ENCODE peak calls at places on chromosomes 3 and 15, in seven cellular contexts. P is uterus, Z is IMR-90, K is tibial nerve, R is upper lobe of left lung, I is body of pancreas, Q is spleen. W is an unnamed sample.

GRCh38 chr3:127035672-127036071 is 52.8 kb downstream of the PLXNA1 start:
- DNase-seq in P (peak), Z (peak), K (peak), R (peak), I (peak), Q (peak), W (peak)

GRCh38 chr3:170709046-170709445 is 123.2 kb upstream of the SLC7A14 start:
- DNase-seq in P (no peak), Z (peak), K (no peak), R (no peak), I (no peak), Q (no peak), W (peak)

GRCh38 chr3:129313415-129313982 is 34.8 kb downstream of the HMCES start:
- DNase-seq in P (no peak), Z (peak), K (no peak), R (no peak), I (peak), Q (no peak), W (no peak)

GRCh38 chr3:43618142-43618541 is 3.7 kb downstream of the ANO10 start:
- DNase-seq in P (no peak), Z (no peak), K (no peak), R (no peak), I (no peak), Q (no peak), W (no peak)

GRCh38 chr3:124486324-124486723 is 243.9 kb upstream of the UMPS start:
- DNase-seq in P (no peak), Z (no peak), K (no peak), R (no peak), I (no peak), Q (no peak), W (no peak)

GRCh38 chr15:86919581-86919980 is 839.9 kb downstream of the AGBL1 start:
- DNase-seq in P (no peak), Z (no peak), K (no peak), R (no peak), I (no peak), Q (no peak), W (no peak)

GRCh38 chr15:39172380-39173281 is 408.2 kb upstream of the THBS1 start:
- DNase-seq in P (peak), Z (peak), K (no peak), R (peak), I (peak), Q (no peak), W (no peak)

GRCh38 chr15:67149068-67149841 is 83.9 kb downstream of the SMAD3 start:
- DNase-seq in P (no peak), Z (no peak), K (no peak), R (no peak), I (no peak), Q (no peak), W (no peak)

GRCh38 chr15:67080900-67081431 is 15.6 kb downstream of the SMAD3 start:
- DNase-seq in P (peak), Z (peak), K (peak), R (peak), I (no peak), Q (peak), W (no peak)

GRCh38 chr15:65318870-65319356 is 14.4 kb downstream of the RNU5B-1 start:
- DNase-seq in P (peak), Z (peak), K (peak), R (peak), I (peak), Q (peak), W (peak)

GRCh38 chr3:155431856-155432570 is 138.5 kb upstream of the STRIT1 start:
- DNase-seq in P (no peak), Z (no peak), K (no peak), R (no peak), I (no peak), Q (no peak), W (no peak)

GRCh38 chr3:160473233-160473632 is 23.6 kb upstream of the TRIM59 start:
- DNase-seq in P (no peak), Z (peak), K (no peak), R (no peak), I (no peak), Q (no peak), W (no peak)

DNA sequence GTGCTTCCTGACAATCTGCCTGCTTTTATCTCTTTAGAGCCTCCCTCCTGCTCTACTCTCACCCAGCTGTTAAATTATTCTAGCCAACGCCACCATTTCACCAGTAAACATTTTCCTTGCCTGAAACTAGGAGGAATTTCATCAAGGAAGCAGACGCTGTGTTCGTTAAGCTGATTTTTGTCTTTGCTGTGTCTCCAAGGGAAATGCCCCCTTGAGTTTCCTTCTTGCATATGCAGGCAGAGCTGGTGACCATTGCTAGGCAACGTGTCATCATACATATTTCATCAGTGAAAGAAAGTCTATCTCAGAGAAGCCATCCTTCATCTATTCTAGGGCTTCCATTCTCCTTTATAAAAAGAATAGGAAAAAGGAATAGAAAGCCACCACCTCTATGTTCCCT is 87.0 kb upstream of the ST8SIA2 start:
- DNase-seq in P (no peak), Z (no peak), K (no peak), R (no peak), I (no peak), Q (no peak), W (no peak)
- TF ChIP-seq CTCF in P (no peak), Z (no peak), K (no peak), R (no peak), I (no peak), Q (no peak), W (no peak)

DNA sequence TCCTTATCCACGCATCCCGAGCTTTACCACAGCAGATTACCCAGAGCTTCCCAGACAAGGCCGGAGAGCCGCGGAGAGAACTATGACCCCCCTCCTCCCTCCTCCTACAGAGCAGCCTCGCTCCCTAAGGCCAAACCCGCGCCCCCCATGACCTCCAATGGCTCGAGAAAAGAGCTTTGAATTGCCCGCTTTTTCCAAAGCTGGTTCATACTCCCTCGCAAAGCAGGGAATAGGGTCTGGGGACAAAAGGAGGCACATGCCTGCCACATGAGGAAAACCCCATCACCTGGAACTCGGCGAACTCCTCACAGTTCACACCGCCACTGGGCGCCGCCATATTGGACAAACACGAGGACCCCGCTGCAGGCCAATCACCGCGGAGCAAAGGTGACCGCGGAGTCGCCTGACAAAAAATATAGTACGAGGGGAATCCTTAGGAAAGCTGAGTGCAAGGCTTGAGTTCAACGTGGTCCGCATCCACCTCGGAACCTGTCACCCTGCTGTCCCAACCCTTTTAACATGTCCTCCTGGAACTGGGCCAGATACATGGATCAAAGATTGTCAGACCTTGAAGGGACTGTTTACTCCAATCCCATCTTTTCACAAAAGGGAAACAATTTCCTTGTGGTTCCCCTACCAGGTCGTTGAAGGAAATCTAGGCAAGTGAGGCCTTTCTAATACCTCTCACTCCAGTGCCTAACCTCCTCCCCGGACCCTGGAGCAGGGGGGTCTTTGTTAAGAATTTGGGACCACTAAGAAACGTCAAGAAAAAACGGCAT is at the start of gene MIX23:
- DNase-seq in P (peak), Z (peak), K (peak), R (peak), I (peak), Q (peak), W (peak)
- TF ChIP-seq POLR2A in P (peak), Z (peak), K (no peak), R (peak), I (peak), Q (no peak), W (no peak)

GRCh38 chr3:52891164-52891563 is 6.2 kb downstream of the STIMATE start:
- DNase-seq in P (no peak), Z (no peak), K (no peak), R (peak), I (peak), Q (no peak), W (no peak)

GRCh38 chr3:52893723-52894122 is 3.6 kb downstream of the STIMATE start:
- DNase-seq in P (no peak), Z (no peak), K (no peak), R (no peak), I (peak), Q (no peak), W (no peak)

GRCh38 chr3:52891615-52892081 is 5.7 kb downstream of the STIMATE start:
- DNase-seq in P (no peak), Z (peak), K (peak), R (peak), I (no peak), Q (no peak), W (no peak)

GRCh38 chr3:52892290-52892624 is 5.1 kb downstream of the STIMATE start:
- DNase-seq in P (no peak), Z (no peak), K (no peak), R (no peak), I (peak), Q (no peak), W (no peak)

DNA sequence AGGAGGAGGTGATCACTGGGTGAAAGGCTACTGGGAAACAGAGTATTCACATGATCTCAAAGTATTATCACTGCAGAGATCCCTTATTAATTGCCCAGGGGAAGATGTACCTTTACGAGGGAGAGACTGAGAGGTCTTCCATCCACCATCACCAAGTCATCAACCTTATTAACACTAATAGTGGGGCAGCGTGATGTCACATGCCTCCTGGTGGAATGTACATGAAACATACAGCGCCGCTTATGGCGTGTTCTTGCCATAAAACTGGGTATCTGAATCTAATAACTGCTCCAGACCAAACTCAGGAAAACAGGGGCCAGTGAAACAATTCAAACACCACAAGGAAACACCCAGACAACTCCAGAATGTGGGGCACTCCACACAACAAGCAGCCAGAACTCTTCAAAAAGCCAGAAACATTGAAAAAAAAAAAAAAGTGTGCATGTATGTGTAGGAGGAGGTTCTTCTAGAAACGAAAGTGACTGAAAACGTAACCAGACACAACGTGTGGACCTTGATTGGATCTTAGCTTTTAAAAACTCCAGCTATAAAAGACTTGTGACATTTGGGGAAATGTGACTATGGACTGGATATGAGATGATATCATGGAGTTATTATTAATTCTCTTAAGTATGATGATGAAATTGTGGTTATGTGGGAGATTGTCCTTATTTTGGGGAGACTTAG is 4.6 kb downstream of the STIMATE start:
- DNase-seq in P (no peak), Z (no peak), K (no peak), R (no peak), I (no peak), Q (no peak), W (no peak)
- TF ChIP-seq CTCF in P (no peak), Z (no peak), K (peak), R (no peak), I (peak), Q (no peak), W (no peak)

GRCh38 chr15:43107741-43108140 is 1.9 kb upstream of the UBR1 start:
- DNase-seq in P (no peak), Z (no peak), K (no peak), R (no peak), I (no peak), Q (no peak), W (no peak)

GRCh38 chr15:43104426-43104825 is 1.4 kb downstream of the UBR1 start:
- DNase-seq in P (no peak), Z (peak), K (no peak), R (no peak), I (no peak), Q (no peak), W (no peak)

GRCh38 chr15:43105077-43105769 is 615 bp downstream of the UBR1 start:
- DNase-seq in P (no peak), Z (peak), K (no peak), R (no peak), I (peak), Q (no peak), W (no peak)

GRCh38 chr15:43106486-43106829 is 620 bp upstream of the UBR1 start:
- DNase-seq in P (no peak), Z (no peak), K (no peak), R (no peak), I (no peak), Q (no peak), W (no peak)

GRCh38 chr15:43105778-43106485 is at the start of gene UBR1:
- DNase-seq in P (peak), Z (peak), K (peak), R (peak), I (peak), Q (peak), W (peak)
- TF ChIP-seq POLR2A in P (peak), Z (peak), K (no peak), R (peak), I (peak), Q (peak), W (no peak)

GRCh38 chr15:91054791-91055190 is 32.4 kb upstream of the VPS33B start:
- DNase-seq in P (no peak), Z (no peak), K (no peak), R (no peak), I (no peak), Q (no peak), W (no peak)

GRCh38 chr15:91050128-91050455 is 27.7 kb upstream of the VPS33B start:
- DNase-seq in P (no peak), Z (no peak), K (no peak), R (no peak), I (no peak), Q (no peak), W (no peak)

GRCh38 chr15:91051248-91051647 is 28.9 kb upstream of the VPS33B start:
- DNase-seq in P (no peak), Z (no peak), K (no peak), R (no peak), I (no peak), Q (no peak), W (no peak)

DNA sequence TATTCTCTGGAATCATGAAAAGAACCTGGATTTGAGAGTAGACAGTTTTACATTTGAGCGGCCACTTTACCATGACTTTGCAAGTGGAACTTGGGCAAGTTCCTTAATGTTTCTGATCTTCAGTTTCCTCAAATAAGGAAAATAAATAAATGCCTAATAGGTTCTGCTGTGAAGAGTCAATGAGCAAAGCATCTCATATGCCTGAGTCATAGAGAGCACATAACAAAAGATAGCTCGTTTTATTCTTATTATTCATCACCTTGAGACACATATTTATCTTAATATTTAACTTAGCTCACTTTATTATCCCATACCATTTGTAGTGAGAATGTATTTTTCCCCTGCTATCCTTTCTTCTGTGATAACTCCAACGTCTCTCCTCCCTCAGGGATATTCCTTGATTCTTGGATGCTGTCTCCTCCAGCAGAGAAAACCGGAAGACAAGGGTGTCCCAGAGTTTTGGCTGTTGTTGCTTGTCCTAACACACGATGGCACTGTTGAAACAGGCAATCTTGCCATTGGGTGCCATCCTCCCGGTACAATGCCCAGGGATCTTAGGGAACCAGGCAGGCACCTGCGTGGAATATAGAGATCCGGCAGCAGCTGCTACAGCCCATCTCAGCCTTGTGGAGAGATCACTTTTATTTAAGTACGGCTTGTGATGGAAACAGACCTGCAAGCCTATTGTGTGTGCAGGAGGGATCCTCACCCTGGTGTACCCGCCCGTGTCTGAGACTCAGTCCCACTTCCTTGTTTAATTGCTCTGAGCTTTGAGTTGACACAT is 33.3 kb upstream of the VPS33B start:
- DNase-seq in P (no peak), Z (peak), K (peak), R (peak), I (peak), Q (no peak), W (peak)
- TF ChIP-seq CTCF in P (peak), Z (peak), K (peak), R (peak), I (peak), Q (peak), W (no peak)

GRCh38 chr15:45521596-45522167 is 873 bp downstream of the SLC30A4 start:
- DNase-seq in P (no peak), Z (no peak), K (peak), R (no peak), I (no peak), Q (no peak), W (no peak)

GRCh38 chr15:45522931-45523331 is 376 bp upstream of the SLC30A4 start:
- DNase-seq in P (no peak), Z (peak), K (peak), R (no peak), I (no peak), Q (no peak), W (no peak)

DNA sequence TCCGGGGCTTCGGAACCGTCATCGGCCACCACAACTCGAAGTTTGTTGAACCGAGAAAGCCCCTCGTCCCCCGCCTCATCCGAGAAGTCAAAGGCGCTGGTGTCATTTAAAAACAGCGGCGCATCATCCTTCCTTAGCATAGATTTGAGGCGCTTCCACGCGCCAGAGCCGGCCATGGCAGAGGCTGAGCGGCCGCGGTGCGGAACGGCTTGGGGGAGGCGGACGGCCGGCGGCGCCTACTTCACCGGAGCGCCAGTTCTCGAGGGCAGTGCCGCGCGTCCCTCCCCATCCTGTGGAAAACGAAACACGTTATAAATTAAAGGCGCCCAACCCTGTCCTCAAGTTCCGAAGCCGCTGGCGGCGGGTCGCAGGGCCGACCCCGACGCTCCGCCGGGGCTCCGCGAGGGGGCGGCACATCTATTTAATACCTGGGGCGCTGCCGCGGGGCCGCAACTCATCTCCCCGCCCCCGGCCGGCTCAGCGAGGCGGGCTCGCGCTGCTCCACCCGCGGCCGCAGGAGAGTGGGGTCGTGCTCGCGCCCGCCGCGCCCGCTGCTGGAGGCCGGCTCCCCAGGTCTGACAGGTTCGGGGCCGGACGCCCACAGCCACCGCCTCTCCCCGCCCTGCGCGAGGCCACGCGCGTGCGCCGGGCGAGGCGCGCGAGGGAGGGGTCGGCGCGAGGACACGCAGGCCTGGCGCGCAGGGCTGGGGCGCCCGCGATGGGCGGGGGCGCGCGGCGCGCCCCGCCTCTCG is at the start of gene SLC30A4:
- DNase-seq in P (peak), Z (peak), K (peak), R (peak), I (peak), Q (peak), W (peak)
- TF ChIP-seq POLR2A in P (peak), Z (no peak), K (peak), R (peak), I (no peak), Q (peak), W (no peak)

GRCh38 chr3:44924102-44925084 is 50.0 kb downstream of the TGM4 start:
- DNase-seq in P (no peak), Z (peak), K (no peak), R (no peak), I (peak), Q (no peak), W (no peak)
- TF ChIP-seq CTCF in P (no peak), Z (no peak), K (no peak), R (no peak), I (no peak), Q (no peak), W (no peak)